ENCODE peak calls at places on chromosomes 16 and 17, in four cellular contexts. A, T, I and N are unnamed samples.

GRCh38 chr16:154223-155030 is 2.0 kb downstream of the HBZ start:
- DNase-seq in T (no peak), I (peak), A (no peak), N (peak)

GRCh38 chr17:61399131-61400057 is at the start of gene TBX2:
- DNase-seq in T (peak), A (no peak), I (no peak), N (peak)

GRCh38 chr17:32699247-32699646 is 177.7 kb downstream of the MYO1D start:
- DNase-seq in A (no peak), I (no peak), T (no peak), N (no peak)

GRCh38 chr17:44967907-44968224 is 237 bp downstream of the C1QL1 start:
- DNase-seq in T (no peak), A (no peak), I (no peak), N (no peak)

GRCh38 chr17:34826332-34826731 is 134.9 kb downstream of the CCT6B start:
- DNase-seq in I (peak), A (no peak), T (no peak), N (no peak)

GRCh38 chr17:17750881-17751280 is 69.6 kb downstream of the RAI1 start:
- DNase-seq in I (no peak), T (no peak), A (peak), N (no peak)

GRCh38 chr17:73283250-73283649 is 21.6 kb upstream of the CPSF4L start:
- DNase-seq in I (no peak), A (no peak), T (no peak), N (no peak)

GRCh38 chr16:86874141-86874540 is 295.8 kb downstream of the FOXL1 start:
- DNase-seq in T (no peak), A (no peak), I (peak), N (peak)

GRCh38 chr17:7633093-7633492 is 3.2 kb downstream of the SHBG start:
- DNase-seq in I (no peak), T (peak), A (no peak), N (peak)

GRCh38 chr16:88453621-88454314 is 688 bp downstream of the ZFPM1 start:
- DNase-seq in T (no peak), I (peak), A (no peak), N (no peak)

GRCh38 chr17:55644346-55644745 is 78.3 kb downstream of the TMEM100 start:
- DNase-seq in A (no peak), I (no peak), T (no peak), N (no peak)

GRCh38 chr17:41873559-41874292 is 8.5 kb upstream of the KLHL11 start:
- DNase-seq in I (no peak), T (no peak), A (no peak), N (no peak)

GRCh38 chr17:74898376-74898946 is 5.0 kb upstream of the FADS6 start:
- DNase-seq in I (no peak), A (no peak), T (no peak), N (no peak)

GRCh38 chr16:89378947-89379771 is 111.2 kb downstream of the ANKRD11 start:
- DNase-seq in I (no peak), A (no peak), T (no peak), N (no peak)

GRCh38 chr17:71993363-71993762 is 127.5 kb upstream of the SOX9 start:
- DNase-seq in A (no peak), I (no peak), T (no peak), N (no peak)

DNA sequence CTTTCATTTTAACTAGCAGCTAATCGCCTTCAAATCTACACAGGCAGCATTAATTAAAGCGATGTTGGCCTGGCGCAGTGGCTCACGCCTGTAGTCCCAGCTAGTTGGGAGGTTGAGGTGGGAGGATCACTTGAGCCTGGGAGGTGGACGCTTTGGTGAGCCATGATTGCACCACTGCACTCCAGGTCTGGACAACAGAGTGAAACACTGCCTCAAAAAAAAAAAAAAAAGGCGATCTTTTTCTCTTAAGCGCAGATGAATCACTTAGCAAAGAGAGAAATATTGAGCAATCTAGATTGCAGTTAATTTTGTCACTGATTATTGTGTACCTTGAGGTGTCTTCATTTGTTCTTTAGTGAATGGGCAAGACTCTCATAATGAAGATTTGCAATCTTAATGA is 12.4 kb downstream of the SNTB2 start:
- DNase-seq in A (no peak), I (no peak), T (no peak), N (no peak)
- TF ChIP-seq SP1 in A (no peak), I (no peak), T (no peak), N (no peak)

GRCh38 chr16:17108596-17108995 is 362.2 kb downstream of the XYLT1 start:
- DNase-seq in T (no peak), I (no peak), A (no peak), N (no peak)

GRCh38 chr16:17107450-17107849 is 363.3 kb downstream of the XYLT1 start:
- DNase-seq in T (no peak), A (no peak), I (no peak), N (no peak)

GRCh38 chr16:17104654-17105053 is 366.1 kb downstream of the XYLT1 start:
- DNase-seq in A (no peak), I (no peak), T (no peak), N (no peak)

GRCh38 chr16:17105239-17105721 is 365.5 kb downstream of the XYLT1 start:
- DNase-seq in A (no peak), T (no peak), I (no peak), N (no peak)

DNA sequence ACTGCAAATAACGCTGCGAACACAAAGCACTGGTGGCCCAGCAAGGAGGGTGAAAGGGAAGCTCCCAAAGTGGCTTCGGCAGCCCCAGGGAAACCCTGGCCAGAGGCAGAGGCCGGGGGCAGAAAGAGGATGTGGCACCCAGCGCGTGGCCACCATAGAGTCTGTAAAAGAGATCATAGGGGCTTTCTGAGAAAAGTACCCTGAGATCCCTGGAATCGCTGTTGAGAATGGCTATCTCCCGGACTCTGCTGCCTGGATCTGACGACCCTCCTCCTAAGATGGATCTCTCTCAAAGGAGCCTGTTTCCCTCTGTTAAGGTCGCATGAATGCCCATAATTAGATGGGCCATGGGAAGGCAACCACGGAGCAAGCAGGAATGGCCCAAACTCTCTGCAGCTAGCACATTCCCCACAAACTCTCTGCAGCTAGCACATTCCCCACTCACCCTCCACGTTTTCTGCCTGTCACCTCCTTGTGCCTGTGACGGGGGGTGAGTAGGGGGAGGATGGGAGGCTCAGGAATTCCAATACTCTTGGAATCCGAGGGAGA is 364.4 kb downstream of the XYLT1 start:
- DNase-seq in T (no peak), A (peak), I (no peak), N (no peak)
- TF ChIP-seq FOXM1 in T (no peak), A (no peak), I (no peak), N (no peak)

GRCh38 chr17:64017381-64017980 is 3.0 kb downstream of the ICAM2 start:
- DNase-seq in I (peak), A (no peak), T (no peak), N (no peak)
- TF ChIP-seq SP1 in I (no peak), A (no peak), T (no peak), N (no peak)

DNA sequence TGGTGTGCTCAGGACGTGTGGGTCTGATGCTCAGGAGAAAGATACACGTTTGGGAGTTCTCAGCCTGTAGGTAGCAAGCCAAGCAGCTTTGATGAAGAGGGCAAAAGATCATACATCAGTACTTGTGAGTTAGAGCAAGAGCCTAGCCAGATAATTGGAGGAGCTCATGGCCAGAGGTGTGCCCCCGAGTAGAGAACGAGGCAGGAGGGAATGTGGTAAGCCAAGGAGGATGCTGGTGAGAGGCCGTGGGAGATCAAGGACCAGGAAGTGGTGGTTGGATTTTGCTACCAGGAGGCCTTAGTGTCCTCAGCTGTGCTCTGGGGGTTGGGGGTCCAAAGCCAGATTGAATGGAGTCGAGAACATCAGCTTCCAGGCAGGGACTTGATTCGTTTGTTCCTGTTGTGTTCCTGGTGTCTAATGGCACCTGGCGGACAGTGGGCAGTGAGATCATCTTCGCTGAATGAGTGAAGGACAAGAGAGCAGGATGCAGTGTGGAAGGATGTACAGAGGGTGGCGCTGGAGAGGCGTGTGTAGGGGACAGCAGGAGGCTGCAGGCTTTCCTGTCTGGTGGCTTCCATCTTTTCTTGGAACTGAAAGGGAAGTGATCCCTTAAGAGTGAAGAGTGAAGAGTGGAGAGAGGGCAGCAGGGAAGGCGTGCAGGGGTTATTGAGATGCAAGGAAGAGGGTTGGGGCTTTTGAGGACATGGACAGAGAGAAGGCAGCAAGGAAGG is 11.6 kb downstream of the FBXL19 start:
- DNase-seq in I (peak), T (peak), A (no peak), N (peak)
- TF ChIP-seq FOXM1 in I (no peak), T (no peak), A (no peak), N (no peak)

GRCh38 chr17:39704821-39705551 is 5.1 kb downstream of the ERBB2 start:
- DNase-seq in T (no peak), A (no peak), I (no peak), N (no peak)
- TF ChIP-seq SP1 in T (no peak), A (no peak), I (no peak), N (no peak)

GRCh38 chr17:14308965-14309879 is 8.3 kb downstream of the HS3ST3B1 start:
- DNase-seq in A (no peak), I (peak), T (peak), N (peak)
- TF ChIP-seq FOXM1 in A (no peak), I (no peak), T (peak), N (peak)